ENCODE peak calls at places on chromosomes 16 and 17, in nine cellular contexts. W is cardiac muscle cell, H is GM13976, Q is Calu3, V is GM12865, J is HTR-8/SVneo, S is putamen, B is NCI-H82, X is astrocyte of the spinal cord. E is an unnamed sample.

GRCh38 chr17:8940866-8941471 is 24.5 kb downstream of the PIK3R5 start:
- DNase-seq in W (no peak), H (no peak), Q (no peak), V (peak; percentile 36), J (no peak), S (no peak), B (no peak), X (no peak), E (no peak)

GRCh38 chr17:76834889-76835288 is 33.3 kb upstream of the MGAT5B start:
- DNase-seq in W (no peak), H (no peak), Q (no peak), V (no peak), J (no peak), S (peak; percentile 39), B (no peak), X (no peak), E (no peak)

GRCh38 chr16:69848635-69849545 is 86.8 kb downstream of the WWP2 start:
- DNase-seq in W (peak; percentile 74), H (no peak), Q (no peak), V (no peak), J (peak; percentile 23), S (peak; percentile 53), B (peak; percentile 5), X (peak; percentile 92), E (peak; percentile 59)

GRCh38 chr16:59058261-59058660 is 324.1 kb upstream of the GOT2 start:
- DNase-seq in W (no peak), H (no peak), Q (no peak), V (no peak), J (no peak), S (no peak), B (no peak), X (no peak), E (no peak)

GRCh38 chr17:21218101-21218500 is 4.1 kb upstream of the TMEM11 start:
- DNase-seq in W (peak; percentile 38), H (no peak), Q (no peak), V (no peak), J (peak; percentile 59), S (peak; percentile 25), B (peak; percentile 61), X (no peak), E (no peak)

GRCh38 chr16:72123426-72123825 is 29.8 kb downstream of the DHX38 start:
- DNase-seq in W (no peak), H (peak; percentile 12), Q (no peak), V (no peak), J (no peak), S (no peak), B (no peak), X (no peak), E (no peak)

GRCh38 chr16:26177438-26177837 is 485.7 kb downstream of the HS3ST4 start:
- DNase-seq in W (no peak), H (no peak), Q (no peak), V (no peak), J (no peak), S (no peak), B (no peak), X (no peak), E (no peak)

GRCh38 chr16:85931596-85932402 is 32.8 kb downstream of the IRF8 start:
- DNase-seq in W (no peak), H (no peak), Q (no peak), V (no peak), J (no peak), S (no peak), B (no peak), X (no peak), E (no peak)

GRCh38 chr16:3058173-3059030 is 7.0 kb upstream of the IL32 start:
- DNase-seq in W (peak; percentile 59), H (peak; percentile 80), Q (peak; percentile 64), V (peak; percentile 72), J (peak; percentile 37), S (peak; percentile 32), B (peak; percentile 74), X (peak; percentile 24), E (peak; percentile 82)